ENCODE peak calls at places on chromosome 22, in eight cellular contexts. I is transverse colon, N is neuronal stem cell, T is thoracic aorta, B is gastrocnemius medialis, G is dorsolateral prefrontal cortex, Z is neural progenitor cell, S is OCI-LY7. F is an unnamed sample.

GRCh38 chr22:27125539-27125938 is 468.2 kb downstream of the MIAT start:
- DNase-seq in S (no peak), Z (no peak), B (no peak), I (no peak), G (no peak), N (no peak), T (no peak), F (no peak)

GRCh38 chr22:46797355-46797754 is 34.9 kb downstream of the TBC1D22A start:
- DNase-seq in I (no peak), N (no peak), B (no peak), Z (no peak), S (peak), T (no peak), G (no peak), F (no peak)

GRCh38 chr22:42461511-42461910 is 29.3 kb upstream of the NFAM1 start:
- DNase-seq in S (no peak), Z (peak), G (no peak), N (no peak), T (no peak), I (no peak), B (no peak), F (no peak)

GRCh38 chr22:17258015-17258827 is 39.0 kb upstream of the ADA2 start:
- DNase-seq in T (no peak), I (peak), S (peak), G (peak), B (peak), Z (peak), N (peak), F (peak)

GRCh38 chr22:28075260-28075981 is 156.4 kb upstream of the PITPNB start:
- DNase-seq in I (peak), S (no peak), Z (no peak), G (no peak), B (peak), T (no peak), N (no peak), F (no peak)

GRCh38 chr22:42985541-42985925 is 29.4 kb downstream of the PACSIN2 start:
- DNase-seq in T (no peak), B (no peak), G (no peak), S (no peak), Z (no peak), N (no peak), I (no peak), F (peak)

GRCh38 chr22:44925465-44926123 is 84.2 kb downstream of the PHF21B start:
- DNase-seq in Z (no peak), I (no peak), G (no peak), T (no peak), N (no peak), S (no peak), B (no peak), F (peak)

GRCh38 chr22:29206372-29207230 is 905 bp downstream of the EMID1 start:
- DNase-seq in I (no peak), N (peak), S (no peak), B (no peak), T (no peak), G (no peak), Z (peak), F (no peak)

GRCh38 chr22:25729016-25729415 is 13.0 kb upstream of the MYO18B start:
- DNase-seq in T (no peak), I (no peak), S (no peak), G (no peak), B (no peak), Z (no peak), N (no peak), F (no peak)

GRCh38 chr22:46011627-46012181 is 34.7 kb upstream of the WNT7B start:
- DNase-seq in S (no peak), G (no peak), B (peak), N (no peak), I (no peak), T (no peak), Z (no peak), F (peak)

GRCh38 chr22:29331213-29331612 is 15.7 kb upstream of the RASL10A start:
- DNase-seq in N (no peak), I (no peak), B (no peak), T (no peak), G (no peak), Z (no peak), S (no peak), F (no peak)

GRCh38 chr22:47020157-47020556 is 257.7 kb downstream of the TBC1D22A start:
- DNase-seq in Z (no peak), N (no peak), S (no peak), G (no peak), T (no peak), B (no peak), I (no peak), F (no peak)

GRCh38 chr22:40648386-40648785 is 11.9 kb upstream of the MRTFA start:
- DNase-seq in G (no peak), B (no peak), I (peak), N (no peak), T (no peak), S (peak), Z (no peak), F (no peak)

GRCh38 chr22:27045103-27045940 is 387.9 kb downstream of the MIAT start:
- DNase-seq in N (no peak), B (no peak), S (no peak), G (no peak), I (no peak), T (no peak), Z (no peak), F (no peak)

GRCh38 chr22:41976070-41976901 is 7.0 kb downstream of the SEPTIN3 start:
- DNase-seq in T (no peak), N (no peak), S (no peak), Z (peak), B (no peak), I (peak), G (no peak), F (peak)

GRCh38 chr22:26617251-26618199 is at the start of gene CRYBB1:
- DNase-seq in T (no peak), B (no peak), Z (peak), I (peak), N (peak), S (peak), G (no peak), F (no peak)

GRCh38 chr22:43078522-43078921 is 10.7 kb downstream of the TTLL1 start:
- DNase-seq in I (peak), G (no peak), T (no peak), N (no peak), Z (no peak), B (no peak), S (no peak), F (peak)

GRCh38 chr22:20011123-20011992 is 5.3 kb downstream of the ARVCF start:
- DNase-seq in T (no peak), G (no peak), N (no peak), B (no peak), Z (no peak), S (no peak), I (no peak), F (no peak)
- H3K27ac ChIP-seq in T (no peak), G (no peak), N (no peak), B (no peak), Z (no peak), S (no peak), I (no peak), F (no peak)

GRCh38 chr22:39152511-39153219 is at the start of gene CBX7:
- DNase-seq in Z (peak), G (peak), T (peak), S (peak), N (peak), I (peak), B (peak), F (peak)

GRCh38 chr22:39149915-39150847 is 2.3 kb downstream of the CBX7 start:
- DNase-seq in Z (peak), I (no peak), T (no peak), G (no peak), S (no peak), N (no peak), B (no peak), F (no peak)

GRCh38 chr22:39152024-39152510 is 413 bp downstream of the CBX7 start:
- DNase-seq in I (no peak), T (no peak), N (no peak), Z (no peak), B (no peak), G (no peak), S (no peak), F (no peak)

GRCh38 chr22:39150848-39151215 is 1.6 kb downstream of the CBX7 start:
- DNase-seq in I (no peak), G (no peak), T (no peak), Z (no peak), B (no peak), N (no peak), S (no peak), F (no peak)

DNA sequence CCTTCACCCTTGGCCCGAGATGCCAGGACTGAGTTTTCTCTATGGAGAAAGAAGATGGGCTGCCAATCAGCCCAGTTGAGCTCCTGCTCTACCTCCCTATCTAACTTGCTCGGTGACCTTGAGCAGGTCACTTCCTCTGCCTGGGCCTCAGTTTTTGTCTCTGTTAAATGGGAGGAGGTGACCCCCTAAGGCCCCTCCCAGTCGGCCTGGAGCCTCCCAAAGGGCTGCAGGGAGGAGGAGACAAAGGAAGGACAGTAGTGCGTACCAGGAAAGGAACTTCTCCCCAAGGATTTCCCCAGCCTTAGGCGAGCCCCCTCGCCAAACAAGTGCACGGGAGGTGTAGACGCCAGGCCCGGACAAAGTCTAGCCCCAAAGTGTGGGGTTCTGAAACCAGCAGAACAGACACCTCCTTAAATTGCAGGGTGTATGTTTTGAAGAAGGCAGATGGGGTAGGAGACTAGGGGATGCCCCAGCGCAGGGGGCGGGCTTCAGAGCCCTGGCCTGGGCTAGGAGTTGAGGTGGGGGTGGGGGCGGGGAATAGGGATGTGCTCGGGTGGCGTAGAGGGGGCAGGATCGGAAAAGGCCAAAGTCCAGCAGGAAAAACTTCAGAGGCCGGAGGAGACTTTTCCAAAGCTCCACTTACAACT is 1.0 kb downstream of the CBX7 start:
- DNase-seq in I (no peak), G (no peak), B (no peak), S (no peak), T (no peak), Z (no peak), N (no peak), F (no peak)
- H3K27ac ChIP-seq in I (peak), G (peak), B (peak), S (peak), T (peak), Z (no peak), N (no peak), F (peak)

GRCh38 chr22:24025475-24025874 is 14.4 kb downstream of the CABIN1 start:
- DNase-seq in T (no peak), B (no peak), G (no peak), S (no peak), I (no peak), Z (no peak), N (no peak), F (no peak)
- H3K27ac ChIP-seq in T (no peak), B (no peak), G (no peak), S (no peak), I (no peak), Z (no peak), N (no peak), F (no peak)

GRCh38 chr22:30875481-30876215 is 92.9 kb downstream of the MORC2 start:
- DNase-seq in T (no peak), G (no peak), S (no peak), Z (no peak), N (no peak), B (peak), I (no peak), F (peak)
- H3K27ac ChIP-seq in T (no peak), G (peak), S (no peak), Z (no peak), N (no peak), B (peak), I (no peak), F (no peak)

GRCh38 chr22:36334838-36335603 is 52.7 kb downstream of the MYH9 start:
- DNase-seq in B (no peak), S (no peak), I (no peak), N (no peak), G (peak), Z (peak), T (no peak), F (no peak)

GRCh38 chr22:36334081-36334831 is 53.5 kb downstream of the MYH9 start:
- DNase-seq in B (no peak), Z (peak), S (peak), I (peak), T (no peak), N (no peak), G (no peak), F (peak)

GRCh38 chr22:36331912-36332622 is 55.7 kb downstream of the MYH9 start:
- DNase-seq in T (no peak), Z (no peak), I (peak), G (no peak), B (peak), N (no peak), S (peak), F (peak)

GRCh38 chr22:36332623-36333331 is 55.0 kb downstream of the MYH9 start:
- DNase-seq in Z (no peak), N (no peak), G (no peak), S (peak), T (no peak), I (peak), B (no peak), F (no peak)

DNA sequence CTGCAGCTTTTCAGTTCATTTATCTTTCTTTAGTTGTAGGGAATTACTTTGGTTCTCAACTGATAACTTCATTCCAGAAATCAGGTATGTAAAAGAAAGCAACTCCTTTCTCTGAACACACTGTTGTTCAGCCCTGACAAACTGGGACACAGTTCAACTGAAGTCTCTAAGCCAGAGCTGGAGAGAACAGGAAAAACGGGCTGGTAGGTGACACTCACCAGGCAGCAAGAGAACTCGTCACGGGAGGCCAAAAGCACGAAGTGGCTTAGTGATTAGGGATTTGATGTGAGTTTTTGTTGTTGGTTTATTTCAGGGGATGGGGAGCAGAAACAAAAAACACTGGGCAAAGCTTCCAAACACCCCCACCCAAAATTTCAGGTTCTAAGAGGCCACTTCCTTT is 54.1 kb downstream of the MYH9 start:
- DNase-seq in N (no peak), I (no peak), Z (no peak), B (no peak), G (no peak), S (no peak), T (no peak), F (no peak)
- H3K27ac ChIP-seq in N (peak), I (peak), Z (peak), B (peak), G (peak), S (peak), T (peak), F (peak)

GRCh38 chr22:39421691-39422090 is 22.1 kb downstream of the TAB1 start:
- DNase-seq in I (no peak), Z (no peak), B (no peak), G (no peak), N (no peak), S (no peak), T (no peak), F (no peak)
- H3K27ac ChIP-seq in I (no peak), Z (no peak), B (no peak), G (no peak), N (no peak), S (no peak), T (no peak), F (no peak)

F was measured in Peyer's patch.